ENCODE peak calls at places on chromosomes 7 and 10, in seven cellular contexts. C, J, E, U, F, W and A are unnamed samples.

GRCh38 chr7:96636342-96636865 is 73.2 kb downstream of the SEM1 start:
- DNase-seq in J (no peak), C (no peak), W (no peak), E (no peak), U (no peak), F (no peak), A (no peak)

GRCh38 chr7:151793531-151793935 is 83.4 kb downstream of the PRKAG2 start:
- DNase-seq in U (no peak), J (no peak), E (no peak), W (no peak), F (no peak), C (no peak), A (no peak)

GRCh38 chr10:103441206-103441605 is 11.0 kb downstream of the CALHM2 start:
- DNase-seq in C (no peak), U (no peak), W (no peak), E (no peak), F (no peak), J (no peak), A (no peak)

GRCh38 chr10:58266003-58266825 is 1.5 kb downstream of the IPMK start:
- DNase-seq in U (no peak), J (no peak), C (peak; percentile 67), F (peak; percentile 12), W (no peak), E (no peak), A (no peak)

GRCh38 chr10:129690248-129691070 is 223.4 kb downstream of the MGMT start:
- DNase-seq in J (no peak), E (no peak), C (no peak), U (no peak), F (no peak), W (no peak), A (no peak)

GRCh38 chr10:27391916-27392315 is 112.2 kb upstream of the RAB18 start:
- DNase-seq in F (no peak), U (no peak), J (no peak), E (no peak), W (no peak), C (no peak), A (no peak)

GRCh38 chr7:44289341-44290249 is 35.8 kb downstream of the CAMK2B start:
- DNase-seq in E (no peak), J (peak; percentile 5), W (no peak), F (no peak), C (no peak), U (no peak), A (no peak)

GRCh38 chr10:129887986-129888783 is 75.9 kb downstream of the EBF3 start:
- DNase-seq in F (no peak), C (no peak), U (no peak), W (no peak), J (no peak), E (no peak), A (no peak)

GRCh38 chr10:1659221-1659791 is 78.0 kb downstream of the ADARB2 start:
- DNase-seq in W (no peak), U (no peak), F (no peak), E (no peak), J (no peak), C (no peak), A (no peak)

GRCh38 chr10:122849900-122850605 is 4.4 kb upstream of the CUZD1 start:
- DNase-seq in F (no peak), C (no peak), J (no peak), U (no peak), E (no peak), W (peak; percentile 49), A (no peak)

GRCh38 chr7:2498708-2499107 is 20.9 kb upstream of the LFNG start:
- DNase-seq in F (no peak), W (no peak), C (no peak), J (peak; percentile 72), E (no peak), U (no peak), A (peak; percentile 85)

GRCh38 chr7:148503900-148504487 is 86.6 kb upstream of the C7orf33 start:
- DNase-seq in W (no peak), E (no peak), J (no peak), U (no peak), C (peak; percentile 63), F (peak; percentile 24), A (peak; percentile 66)

GRCh38 chr10:104123397-104123796 is 1.4 kb downstream of the SFR1 start:
- DNase-seq in U (no peak), W (no peak), E (no peak), F (no peak), J (no peak), C (peak; percentile 50), A (no peak)

GRCh38 chr10:100736144-100736808 is 9.1 kb upstream of the PAX2 start:
- DNase-seq in E (no peak), J (no peak), F (no peak), C (no peak), U (no peak), W (no peak), A (no peak)

GRCh38 chr7:100825760-100826545 is 1.4 kb downstream of the EPHB4 start:
- DNase-seq in U (peak; percentile 32), J (peak; percentile 24), F (no peak), E (no peak), W (no peak), C (peak; percentile 71), A (peak; percentile 14)

GRCh38 chr10:86364551-86365345 is 1.8 kb downstream of the GRID1 start:
- DNase-seq in U (peak; percentile 71), C (no peak), F (peak; percentile 47), J (peak; percentile 24), W (no peak), E (no peak), A (no peak)

GRCh38 chr7:100516135-100516812 is 22.7 kb upstream of the AGFG2 start:
- DNase-seq in W (no peak), E (peak; percentile 23), C (peak; percentile 95), F (no peak), J (peak; percentile 11), U (peak; percentile 35), A (peak; percentile 42)

GRCh38 chr7:119900996-119901395 is 372.0 kb upstream of the KCND2 start:
- DNase-seq in J (no peak), U (no peak), C (peak; percentile 3), E (no peak), F (no peak), W (no peak), A (no peak)

GRCh38 chr10:119412244-119412750 is 130.2 kb downstream of the RGS10 start:
- DNase-seq in U (no peak), W (peak; percentile 48), E (no peak), C (peak; percentile 95), F (peak; percentile 66), J (no peak), A (no peak)

GRCh38 chr7:5689118-5689517 is 92.3 kb downstream of the RNF216 start:
- DNase-seq in W (no peak), U (no peak), J (no peak), E (peak; percentile 33), F (no peak), C (peak; percentile 82), A (no peak)

GRCh38 chr10:29917311-29917710 is 142.1 kb downstream of the JCAD start:
- DNase-seq in W (no peak), F (no peak), U (no peak), J (no peak), E (no peak), C (no peak), A (no peak)